ENCODE peak calls at places on chromosomes 4 and X, in six cellular contexts. J is mesenchymal stem cell, W is H9, Z is IMR-90, N is mesendoderm, S is H1. G is an unnamed sample.
A peak's percentile ranks its signal among the peaks of the same experiment; 100 is the strongest.

GRCh38 chr4:15706646-15707362 is 3.9 kb downstream of the BST1 start:
- DNase-seq in J (no peak), W (no peak), Z (peak; percentile 58), N (no peak), S (no peak), G (no peak)

GRCh38 chr4:25062098-25062497 is 31.4 kb upstream of the LGI2 start:
- DNase-seq in J (no peak), W (no peak), Z (no peak), N (no peak), S (no peak), G (no peak)

GRCh38 chr4:71239365-71239764 is 99.5 kb upstream of the SLC4A4 start:
- DNase-seq in J (peak; percentile 46), W (no peak), Z (peak; percentile 66), N (peak; percentile 8), S (no peak), G (no peak)

GRCh38 chrX:23783569-23784486 is 855 bp downstream of the SAT1 start:
- DNase-seq in J (no peak), W (no peak), Z (no peak), N (no peak), S (no peak), G (no peak)

GRCh38 chr4:17762705-17763104 is 18.7 kb downstream of the FAM184B start:
- DNase-seq in J (peak; percentile 5), W (no peak), Z (peak; percentile 58), N (peak; percentile 36), S (no peak), G (no peak)

GRCh38 chr4:128288689-128289106 is 1.1 kb upstream of the PGRMC2 start:
- DNase-seq in J (peak; percentile 47), W (no peak), Z (peak; percentile 56), N (peak; percentile 72), S (no peak), G (no peak)

GRCh38 chr4:53122280-53123116 is 243.4 kb downstream of the SCFD2 start:
- DNase-seq in J (peak; percentile 49), W (no peak), Z (no peak), N (no peak), S (no peak), G (no peak)

GRCh38 chr4:111984169-111984873 is 160.9 kb upstream of the FAM241A start:
- DNase-seq in J (no peak), W (no peak), Z (no peak), N (peak; percentile 31), S (peak; percentile 48), G (no peak)

GRCh38 chrX:66544181-66544580 is 94.7 kb downstream of the EDA2R start:
- DNase-seq in J (no peak), W (no peak), Z (no peak), N (no peak), S (no peak), G (no peak)

GRCh38 chr4:52883183-52883621 is 21.1 kb downstream of the RASL11B start:
- DNase-seq in J (no peak), W (no peak), Z (no peak), N (peak; percentile 94), S (no peak), G (no peak)

GRCh38 chr4:149790172-149790907 is 25.3 kb downstream of the IQCM start:
- DNase-seq in J (peak; percentile 26), W (no peak), Z (no peak), N (no peak), S (no peak), G (no peak)
- H2BK15ac ChIP-seq in J (no peak overlapping the region), W (no peak overlapping the region), Z (no peak overlapping the region), N (no peak overlapping the region), S (no peak overlapping the region), G (no peak overlapping the region)

DNA sequence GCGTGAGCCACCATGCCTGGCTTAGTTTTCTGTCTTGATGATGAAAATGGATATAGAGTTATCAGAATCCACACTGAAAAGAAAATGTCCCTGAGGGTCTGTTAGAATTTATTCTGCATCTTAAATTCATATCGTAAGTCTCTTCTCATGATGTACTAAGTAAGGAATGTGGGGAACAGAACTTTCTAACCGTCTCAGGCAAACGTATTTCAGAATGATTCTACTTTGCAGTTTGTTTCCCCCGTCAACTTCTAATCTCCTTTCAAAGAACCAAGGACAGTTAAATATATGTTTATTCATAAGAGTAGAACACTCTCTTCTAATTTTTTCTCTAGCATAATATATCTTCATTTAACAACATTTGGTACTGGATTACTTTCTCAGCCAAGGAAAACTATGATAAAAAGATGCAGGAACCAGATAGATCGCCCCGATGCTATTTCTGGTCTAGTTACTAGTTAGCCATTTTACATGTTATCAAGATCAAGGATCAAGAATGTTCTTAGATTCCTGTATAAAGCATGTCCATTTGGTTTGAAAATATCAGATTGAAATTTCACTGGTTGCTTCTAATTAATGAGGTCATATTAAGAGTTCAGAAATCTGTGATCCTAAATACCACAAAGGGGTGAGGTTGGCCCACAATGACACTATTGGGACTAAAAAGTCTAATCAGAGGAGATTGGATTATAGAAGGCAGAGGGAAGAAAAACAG is 49.5 kb downstream of the METTL14 start:
- DNase-seq in J (no peak), W (no peak), Z (no peak), N (no peak), S (no peak), G (no peak)
- H2BK15ac ChIP-seq in J (no peak overlapping the region), W (no peak overlapping the region), Z (no peak overlapping the region), N (no peak overlapping the region), S (no peak overlapping the region), G (no peak overlapping the region)

DNA sequence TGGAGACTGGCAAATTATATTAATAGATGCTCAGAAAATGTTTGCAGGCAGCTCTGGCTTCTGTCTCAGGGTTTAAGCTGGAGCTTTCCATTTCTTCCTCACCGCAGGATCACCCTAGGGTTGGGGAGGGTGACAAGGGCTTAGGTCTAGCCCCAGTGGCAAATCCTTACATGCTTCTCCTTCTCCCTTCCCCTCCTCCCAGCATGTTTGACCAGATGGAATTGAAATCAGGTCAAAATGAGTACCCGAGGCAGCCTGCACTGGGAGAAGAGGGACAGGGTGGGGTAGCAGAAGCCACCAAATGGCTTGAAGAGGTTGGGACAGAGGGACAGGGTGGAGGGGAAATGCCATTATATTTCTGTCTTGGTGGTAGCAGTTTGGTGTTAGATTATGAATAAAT is 1.6 kb downstream of the TMEM35A start:
- DNase-seq in J (no peak), W (no peak), Z (no peak), N (no peak), S (no peak), G (no peak)
- H2BK15ac ChIP-seq in J (no peak overlapping the region), W (no peak overlapping the region), Z (no peak overlapping the region), N (no peak overlapping the region), S (no peak overlapping the region), G (no peak overlapping the region)

GRCh38 chr4:119014658-119015057 is 121.0 kb upstream of the MYOZ2 start:
- DNase-seq in J (no peak), W (no peak), Z (no peak), N (no peak), S (no peak), G (no peak)
- H2BK15ac ChIP-seq in J (no peak overlapping the region), W (no peak overlapping the region), Z (peak overlapping the region; percentile 96), N (no peak overlapping the region), S (no peak overlapping the region), G (no peak overlapping the region)

GRCh38 chrX:96820935-96821334 is 62.8 kb upstream of the RPA4 start:
- DNase-seq in J (no peak), W (no peak), Z (no peak), N (no peak), S (no peak), G (no peak)
- H2BK15ac ChIP-seq in J (no peak overlapping the region), W (no peak overlapping the region), Z (no peak overlapping the region), N (no peak overlapping the region), S (no peak overlapping the region), G (no peak overlapping the region)

DNA sequence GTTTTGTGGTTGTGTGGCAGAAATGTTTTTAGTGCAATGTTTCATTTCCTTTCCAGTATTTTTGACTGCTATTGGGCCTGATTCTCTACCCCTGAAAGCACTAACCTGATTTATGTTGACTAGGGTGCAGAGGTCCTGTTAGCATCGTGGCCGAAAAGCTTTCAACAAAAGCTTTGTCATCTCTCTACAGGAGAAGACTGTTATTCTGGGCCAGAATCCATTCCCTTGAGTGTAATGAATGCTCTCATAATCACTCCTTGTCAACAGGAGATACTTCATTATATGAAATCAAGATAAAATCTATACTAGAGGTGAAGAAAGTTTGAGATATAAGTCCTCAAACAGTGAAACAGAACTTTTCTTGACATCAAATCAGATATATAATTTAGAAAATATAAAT is 195.5 kb downstream of the ZNF330 start:
- DNase-seq in J (no peak), W (no peak), Z (peak; percentile 31), N (no peak), S (no peak), G (no peak)
- H2BK15ac ChIP-seq in J (no peak overlapping the region), W (no peak overlapping the region), Z (peak overlapping the region; percentile 54), N (no peak overlapping the region), S (no peak overlapping the region), G (no peak overlapping the region)

GRCh38 chr4:3308691-3309090 is 15.9 kb downstream of the RGS12 start:
- DNase-seq in J (no peak), W (no peak), Z (no peak), N (no peak), S (no peak), G (no peak)
- H2BK15ac ChIP-seq in J (no peak overlapping the region), W (no peak overlapping the region), Z (no peak overlapping the region), N (no peak overlapping the region), S (no peak overlapping the region), G (no peak overlapping the region)